ENCODE peak calls at places on chromosomes 16 and 17, in seven cellular contexts. A is stimulated activated CD4-positive, alpha-beta T cell treated with anti-CD3 and anti-CD28 coated beads, Interleukin-1b, Interleukin-23, amount 100 ng/mL, for 24 hours; F is DMS 273 treated with DMSO at 0.1 percent for 48 hours; Y is left lung; E is natural killer cell treated with Interleukin-12 subunit alpha and Interleukin-12 subunit beta and Interleukin-15 and Interleukin-18, amount 100 ng/mL, for 72 hours; Z is activated T-helper 1 cell treated with Interleukin-2 at 50 U/mL for 16 hours; O is OCI-LY7. V is an unnamed sample.

GRCh38 chr17:77076046-77076882 is 64.5 kb upstream of the SEC14L1 start:
- DNase-seq in A (no peak), F (no peak), Y (peak; percentile 14), E (no peak), Z (no peak), O (no peak), V (no peak)

GRCh38 chr16:3306078-3306477 is 781 bp downstream of the ZNF75A start:
- DNase-seq in A (no peak), F (no peak), Y (no peak), E (no peak), Z (no peak), O (no peak), V (no peak)

GRCh38 chr17:7015587-7016020 is 3.2 kb downstream of the RNASEK start:
- DNase-seq in A (no peak), F (no peak), Y (no peak), E (no peak), Z (no peak), O (no peak), V (no peak)

GRCh38 chr16:71895679-71896385 is 501 bp downstream of the IST1 start:
- DNase-seq in A (no peak), F (no peak), Y (peak; percentile 89), E (peak; percentile 69), Z (peak; percentile 22), O (peak; percentile 59), V (no peak)

GRCh38 chr16:19175492-19176262 is 7.6 kb downstream of the SYT17 start:
- DNase-seq in A (no peak), F (no peak), Y (no peak), E (no peak), Z (no peak), O (no peak), V (no peak)

GRCh38 chr17:76772842-76773521 is 35.1 kb downstream of the MFSD11 start:
- DNase-seq in A (peak; percentile 22), F (no peak), Y (no peak), E (no peak), Z (peak; percentile 16), O (peak; percentile 50), V (peak; percentile 51)

GRCh38 chr16:66116163-66116792 is 250.2 kb upstream of the CDH5 start:
- DNase-seq in A (no peak), F (no peak), Y (no peak), E (no peak), Z (no peak), O (no peak), V (no peak)

GRCh38 chr17:41797377-41797776 is 10.9 kb upstream of the JUP start:
- DNase-seq in A (no peak), F (no peak), Y (no peak), E (no peak), Z (no peak), O (no peak), V (no peak)

GRCh38 chr17:80262291-80262690 is 1.6 kb downstream of the RNF213 start:
- DNase-seq in A (no peak), F (no peak), Y (no peak), E (no peak), Z (no peak), O (peak; percentile 24), V (no peak)

V was measured in CD14-positive monocyte.